ENCODE peak calls at places on chromosomes 6 and 20, in nine cellular contexts. Y is OCI-LY7, N is coronary artery, K is HL-60, L is upper lobe of right lung, S is AG04450, T is hepatocyte, A is H9, E is pancreas. Z is an unnamed sample.

GRCh38 chr20:48766205-48766604 is 61.6 kb downstream of the PREX1 start:
- DNase-seq in K (no peak), N (no peak), T (no peak), S (no peak), L (no peak), A (no peak), Y (no peak), E (no peak), Z (no peak)

GRCh38 chr20:31560900-31561598 is 44.0 kb upstream of the ID1 start:
- DNase-seq in E (no peak), K (peak; percentile 69), S (peak; percentile 90), T (peak; percentile 66), Y (no peak), N (no peak), L (no peak), A (no peak), Z (peak; percentile 96)

GRCh38 chr6:90098025-90098474 is 198.6 kb downstream of the BACH2 start:
- DNase-seq in K (no peak), Y (no peak), L (no peak), N (peak; percentile 93), S (peak; percentile 71), A (no peak), E (peak; percentile 27), T (peak; percentile 66), Z (peak; percentile 87)

GRCh38 chr20:43914286-43914685 is 366 bp upstream of the TOX2 start:
- DNase-seq in T (no peak), S (no peak), K (no peak), E (no peak), L (no peak), N (no peak), A (no peak), Y (no peak), Z (peak; percentile 45)

GRCh38 chr6:10268661-10269060 is 146.2 kb downstream of the TFAP2A start:
- DNase-seq in N (no peak), E (no peak), Y (no peak), S (no peak), T (no peak), L (no peak), A (no peak), K (no peak), Z (no peak)

GRCh38 chr6:35970181-35970580 is 49.3 kb upstream of the SRPK1 start:
- DNase-seq in Y (no peak), A (no peak), N (no peak), L (no peak), E (no peak), T (peak; percentile 35), K (no peak), S (no peak), Z (peak; percentile 57)

GRCh38 chr20:6882911-6883310 is 115.4 kb downstream of the BMP2 start:
- DNase-seq in E (no peak), Y (no peak), K (no peak), T (peak; percentile 7), A (no peak), N (no peak), L (no peak), S (no peak), Z (peak; percentile 82)

GRCh38 chr6:3001773-3002293 is 2.1 kb downstream of the NQO2 start:
- DNase-seq in A (no peak), N (no peak), Y (peak; percentile 18), T (peak; percentile 55), E (no peak), S (no peak), L (no peak), K (peak; percentile 87), Z (peak; percentile 48)

GRCh38 chr20:45993197-45993951 is 15.3 kb upstream of the MMP9 start:
- DNase-seq in E (no peak), S (no peak), T (peak; percentile 78), A (no peak), L (peak; percentile 67), N (no peak), K (peak; percentile 74), Y (no peak), Z (peak; percentile 100)

GRCh38 chr6:22668307-22668706 is 98.9 kb downstream of the HDGFL1 start:
- DNase-seq in Y (no peak), A (no peak), L (no peak), E (no peak), S (no peak), K (no peak), T (no peak), N (no peak), Z (no peak)

GRCh38 chr6:69861986-69862385 is 4.4 kb upstream of the COL19A1 start:
- DNase-seq in N (no peak), S (no peak), E (no peak), K (no peak), A (no peak), Y (no peak), L (no peak), T (no peak), Z (no peak)

GRCh38 chr20:271528-271927 is 14.0 kb downstream of the DEFB132 start:
- DNase-seq in E (no peak), Y (no peak), K (no peak), S (no peak), N (no peak), L (no peak), A (no peak), T (no peak), Z (no peak)

GRCh38 chr20:271069-271468 is 13.5 kb downstream of the DEFB132 start:
- DNase-seq in Y (no peak), E (no peak), K (no peak), N (no peak), A (no peak), L (no peak), T (no peak), S (no peak), Z (no peak)

GRCh38 chr20:275791-276190 is 14.8 kb downstream of the C20orf96 start:
- DNase-seq in A (no peak), N (no peak), L (no peak), S (no peak), K (no peak), Y (no peak), T (no peak), E (no peak), Z (no peak)

GRCh38 chr20:272718-273117 is 15.2 kb downstream of the DEFB132 start:
- DNase-seq in S (no peak), A (no peak), L (no peak), T (no peak), N (no peak), E (no peak), K (no peak), Y (no peak), Z (no peak)

GRCh38 chr20:273884-274283 is 16.4 kb downstream of the DEFB132 start:
- DNase-seq in S (no peak), E (no peak), A (no peak), L (no peak), Y (no peak), N (no peak), T (no peak), K (no peak), Z (no peak)
- TF ChIP-seq CTCF in S (no peak), E (no peak), A (no peak), L (no peak), Y (no peak), N (no peak), T (no peak), K (no peak), Z (no peak)

GRCh38 chr6:47153066-47153755 is 111.1 kb upstream of the ADGRF1 start:
- DNase-seq in E (peak; percentile 28), Y (no peak), S (no peak), T (no peak), A (no peak), K (no peak), L (no peak), N (no peak), Z (peak; percentile 51)
- H3K27ac ChIP-seq in E (peak overlapping the region; percentile 12), Y (no peak overlapping the region), S (no peak overlapping the region), T (no peak overlapping the region), A (no peak overlapping the region), K (no peak overlapping the region), L (no peak overlapping the region), N (no peak overlapping the region), Z (no peak overlapping the region)

DNA sequence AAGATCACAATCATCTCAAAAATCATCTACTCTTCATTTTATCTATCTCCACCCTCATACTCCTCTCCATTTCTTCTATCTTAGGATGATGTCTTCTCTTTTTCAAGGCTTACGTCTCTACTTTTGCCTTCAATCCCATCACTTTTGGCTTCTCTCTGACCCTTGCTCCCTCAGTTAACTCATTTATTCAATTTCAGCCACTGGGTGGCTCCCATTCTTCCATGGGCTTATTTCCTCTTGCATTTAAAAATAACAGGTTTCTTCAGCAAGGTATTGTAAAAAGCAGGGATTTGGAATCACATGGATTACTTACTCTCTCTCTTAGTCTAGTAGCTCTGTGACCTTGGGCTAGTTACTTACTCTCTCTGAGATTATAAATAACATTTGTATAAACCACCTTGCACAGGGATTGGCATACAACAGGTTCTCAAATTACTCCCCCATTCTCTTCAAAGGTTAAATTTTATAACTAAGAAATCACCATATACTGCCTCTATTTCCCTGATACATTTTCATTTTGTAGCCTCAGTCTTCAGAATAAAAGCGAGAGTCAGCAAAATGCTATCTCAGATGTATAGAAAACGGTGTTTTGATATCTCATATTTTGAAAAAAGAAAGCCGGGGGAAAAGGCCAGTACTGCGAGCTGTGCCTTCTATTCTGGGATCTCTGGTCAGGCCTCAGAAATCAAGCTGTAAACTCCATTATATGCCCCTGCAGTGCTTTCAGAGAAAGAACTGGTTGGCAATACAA is 5.5 kb downstream of the ZSCAN12 start:
- DNase-seq in L (no peak), K (no peak), S (no peak), A (no peak), E (no peak), N (no peak), T (peak; percentile 24), Y (no peak), Z (no peak)
- TF ChIP-seq CTCF in L (peak; percentile 12), K (no peak), S (peak; percentile 39), A (peak; percentile 52), E (no peak), N (no peak), T (peak; percentile 46), Y (peak; percentile 72), Z (peak; percentile 24)

DNA sequence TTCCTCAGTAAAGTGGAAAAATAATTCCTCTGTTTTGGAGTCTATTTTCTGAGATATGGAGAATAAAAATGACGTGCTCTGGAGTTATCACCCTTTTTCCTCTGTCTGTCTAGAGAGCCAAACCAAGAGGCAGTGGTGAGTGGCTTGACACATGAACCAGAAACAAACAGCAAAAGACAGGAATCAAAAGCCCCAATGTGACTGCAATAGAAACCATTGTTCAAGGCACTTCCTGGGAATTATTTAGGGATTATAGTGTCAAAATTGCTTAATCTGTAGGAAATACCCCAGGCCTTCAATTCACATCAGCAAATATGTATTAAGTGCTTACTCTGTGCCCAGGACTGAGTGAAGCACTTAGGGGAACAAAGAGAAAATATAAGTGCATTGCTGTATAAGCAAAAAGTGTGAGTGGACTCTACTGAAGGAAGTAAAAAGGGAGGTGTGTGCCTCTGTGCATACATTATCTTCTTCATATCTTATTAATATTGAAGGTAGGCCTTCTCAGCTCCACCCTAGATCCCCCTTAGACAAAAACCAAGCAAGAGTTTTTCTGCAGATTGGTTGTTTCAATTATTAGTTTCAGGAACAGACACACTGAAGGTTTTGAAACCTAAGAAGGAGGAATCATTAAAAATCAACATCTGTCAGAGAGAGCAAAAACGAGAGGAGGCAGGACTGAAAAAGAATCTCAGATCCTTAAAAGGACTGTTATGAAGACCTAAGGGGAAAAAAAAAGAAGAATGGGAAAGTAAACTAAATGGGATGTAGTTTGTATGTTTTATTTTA is 560.6 kb upstream of the JAG1 start:
- DNase-seq in K (no peak), E (no peak), L (no peak), T (no peak), N (no peak), A (no peak), S (no peak), Y (no peak), Z (no peak)
- H3K27ac ChIP-seq in K (no peak overlapping the region), E (no peak overlapping the region), L (no peak overlapping the region), T (peak overlapping the region; percentile 62), N (peak overlapping the region; percentile 72), A (no peak overlapping the region), S (no peak overlapping the region), Y (no peak overlapping the region), Z (no peak overlapping the region)

GRCh38 chr6:152952866-152953509 is 29.9 kb downstream of the FBXO5 start:
- DNase-seq in Y (peak; percentile 46), L (no peak), E (no peak), S (no peak), T (peak; percentile 26), N (no peak), A (no peak), K (no peak), Z (peak; percentile 38)
- TF ChIP-seq CTCF in Y (peak; percentile 83), L (peak; percentile 45), E (peak; percentile 11), S (peak; percentile 68), T (peak; percentile 68), N (no peak), A (peak; percentile 76), K (peak; percentile 38), Z (peak; percentile 63)